ENCODE peak calls at places on chromosome 12, in seven cellular contexts. Q is heart right ventricle; F is WTC11; D is activated CD8-positive, alpha-beta T cell treated with anti-CD3 and anti-CD28 coated beads for 36 hours; P is pancreas; V is PC-3; L is IMR-90. B is an unnamed sample.

GRCh38 chr12:116861331-116861730 is 19.9 kb downstream of the HRK start:
- ATAC-seq in V (peak; percentile 58), D (peak; percentile 94), L (peak; percentile 87), Q (peak; percentile 84), P (peak; percentile 70), F (no peak), B (no peak)

GRCh38 chr12:131136539-131136872 is 182.8 kb downstream of the ADGRD1 start:
- ATAC-seq in V (no peak), D (no peak), P (no peak), Q (no peak), F (no peak), L (no peak), B (no peak)

GRCh38 chr12:57454566-57455373 is at the start of gene INHBE:
- ATAC-seq in L (peak; percentile 50), D (no peak), Q (no peak), F (peak; percentile 31), P (no peak), V (no peak), B (no peak)

GRCh38 chr12:93727195-93727811 is 50.1 kb downstream of the CRADD start:
- ATAC-seq in D (no peak), V (no peak), L (no peak), P (peak; percentile 75), F (peak; percentile 56), Q (peak; percentile 81), B (peak; percentile 53)

GRCh38 chr12:113815031-113815430 is 151.1 kb downstream of the RBM19 start:
- ATAC-seq in F (no peak), L (no peak), P (no peak), Q (no peak), D (no peak), V (peak; percentile 77), B (no peak)

GRCh38 chr12:89344043-89344861 is 8.0 kb downstream of the DUSP6 start:
- ATAC-seq in D (no peak), Q (no peak), F (no peak), L (no peak), V (no peak), P (peak; percentile 32), B (no peak)

GRCh38 chr12:25283006-25283405 is 32.3 kb upstream of the KRAS start:
- ATAC-seq in P (no peak), D (no peak), L (peak; percentile 73), F (no peak), V (no peak), Q (no peak), B (peak; percentile 63)

GRCh38 chr12:32265461-32265860 is 133.9 kb upstream of the FGD4 start:
- ATAC-seq in F (no peak), V (no peak), P (no peak), L (no peak), D (no peak), Q (no peak), B (no peak)

GRCh38 chr12:10771132-10771733 is 31.2 kb downstream of the TAS2R7 start:
- ATAC-seq in V (peak; percentile 46), P (peak; percentile 80), F (no peak), Q (no peak), L (peak; percentile 86), D (peak; percentile 58), B (no peak)

DNA sequence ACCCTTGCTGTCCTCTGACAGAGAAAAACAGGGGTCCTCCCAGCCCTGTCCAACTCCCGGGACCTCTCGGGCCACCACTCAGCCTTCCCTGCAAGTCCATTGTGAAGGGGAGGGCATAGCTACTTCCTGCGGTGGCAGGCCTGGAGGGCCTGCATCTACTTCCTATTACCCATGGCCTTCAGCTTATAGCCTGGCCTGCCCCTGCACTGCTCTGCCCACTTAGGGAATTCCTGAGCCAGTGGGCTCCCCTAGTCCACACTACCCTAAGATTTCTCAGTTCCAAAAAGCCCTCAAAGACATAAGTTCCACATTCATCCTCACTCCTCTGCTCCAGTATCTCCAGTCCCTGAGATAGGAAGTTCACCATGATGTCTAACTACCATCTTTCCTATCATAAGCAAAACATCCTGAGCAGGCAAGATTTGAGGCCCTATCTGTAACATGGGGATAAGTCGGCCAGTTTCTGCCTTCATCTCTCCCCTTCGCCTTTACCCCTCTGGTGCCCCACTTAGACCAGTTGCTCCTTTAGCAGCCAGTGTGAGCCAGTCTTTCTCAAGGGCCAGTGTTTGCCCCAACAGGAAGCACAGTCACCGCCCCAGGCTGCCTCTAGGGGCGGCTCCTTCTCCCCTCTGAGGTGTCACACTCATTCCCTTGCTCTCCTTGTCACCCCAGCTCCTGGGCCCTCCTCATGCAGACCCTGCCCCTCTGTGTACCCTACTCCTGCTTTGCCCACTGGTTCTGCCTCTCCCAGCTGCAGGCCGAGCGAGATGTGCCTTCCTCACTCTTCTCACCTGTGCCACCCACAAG is 10.9 kb downstream of the HDAC7 start:
- ATAC-seq in D (peak; percentile 48), F (peak; percentile 1), P (no peak), L (no peak), Q (no peak), V (peak; percentile 19), B (no peak)
- TF ChIP-seq CTCF in D (peak; percentile 62), F (no peak), P (no peak), L (peak; percentile 16), Q (no peak), V (peak; percentile 27), B (no peak)

GRCh38 chr12:66166561-66166960 is 3.2 kb downstream of the TMBIM4 start:
- ATAC-seq in L (no peak), F (no peak), D (no peak), Q (no peak), V (no peak), P (no peak), B (no peak)

GRCh38 chr12:66170606-66171005 is 810 bp upstream of the TMBIM4 start:
- ATAC-seq in F (no peak), L (no peak), D (no peak), P (no peak), Q (no peak), V (no peak), B (no peak)

GRCh38 chr12:66168410-66168809 is 1.4 kb downstream of the TMBIM4 start:
- ATAC-seq in Q (no peak), L (no peak), V (no peak), F (no peak), P (no peak), D (no peak), B (no peak)

GRCh38 chr12:66165141-66165540 is 4.7 kb downstream of the TMBIM4 start:
- ATAC-seq in L (no peak), V (no peak), P (no peak), Q (no peak), D (no peak), F (no peak), B (no peak)

GRCh38 chr12:66169221-66170170 is at the start of gene TMBIM4:
- ATAC-seq in Q (peak; percentile 98), V (peak; percentile 85), D (peak; percentile 83), P (peak; percentile 96), L (peak; percentile 92), F (peak; percentile 99), B (peak; percentile 96)
- TF ChIP-seq CTCF in Q (peak; percentile 85), V (peak; percentile 61), D (peak; percentile 18), P (peak; percentile 30), L (peak; percentile 34), F (no peak), B (peak; percentile 75)

GRCh38 chr12:53062011-53062961 is 12.4 kb downstream of the TNS2 start:
- ATAC-seq in D (no peak), V (no peak), L (no peak), P (no peak), Q (no peak), F (no peak), B (no peak)

GRCh38 chr12:53060064-53060720 is 10.3 kb downstream of the TNS2 start:
- ATAC-seq in Q (no peak), D (no peak), L (no peak), V (no peak), P (no peak), F (no peak), B (no peak)

GRCh38 chr12:53060721-53061276 is 10.9 kb downstream of the TNS2 start:
- ATAC-seq in F (no peak), Q (no peak), V (no peak), P (peak; percentile 29), D (no peak), L (no peak), B (no peak)

GRCh38 chr12:53062977-53063707 is 13.3 kb downstream of the TNS2 start:
- ATAC-seq in Q (no peak), L (no peak), D (no peak), P (no peak), F (no peak), V (no peak), B (no peak)

GRCh38 chr12:53061404-53062010 is 11.6 kb downstream of the TNS2 start:
- ATAC-seq in D (peak; percentile 57), L (no peak), V (peak; percentile 60), Q (no peak), F (peak; percentile 76), P (peak; percentile 82), B (no peak)
- TF ChIP-seq CTCF in D (peak; percentile 11), L (no peak), V (peak; percentile 77), Q (no peak), F (no peak), P (no peak), B (no peak)

GRCh38 chr12:132525833-132526455 is 36.0 kb downstream of the FBRSL1 start:
- ATAC-seq in L (no peak), V (no peak), D (no peak), P (no peak), F (peak; percentile 15), Q (peak; percentile 25), B (no peak)
- TF ChIP-seq CTCF in L (no peak), V (no peak), D (no peak), P (no peak), F (no peak), Q (no peak), B (no peak)

GRCh38 chr12:96401061-96401871 is 1.0 kb upstream of the CDK17 start:
- ATAC-seq in Q (peak; percentile 21), V (peak; percentile 29), P (peak; percentile 35), L (peak; percentile 12), D (peak; percentile 21), F (no peak), B (peak; percentile 2)

GRCh38 chr12:96400631-96401060 is 407 bp upstream of the CDK17 start:
- ATAC-seq in D (peak; percentile 6), P (peak; percentile 40), L (peak; percentile 12), Q (peak; percentile 35), F (no peak), V (peak; percentile 30), B (peak; percentile 42)

GRCh38 chr12:96398422-96399080 is 1.7 kb downstream of the CDK17 start:
- ATAC-seq in F (no peak), L (no peak), Q (peak; percentile 49), D (no peak), P (no peak), V (no peak), B (no peak)

GRCh38 chr12:96399081-96399918 is 939 bp downstream of the CDK17 start:
- ATAC-seq in V (peak; percentile 47), P (peak; percentile 60), Q (peak; percentile 77), F (peak; percentile 13), D (peak; percentile 43), L (peak; percentile 48), B (peak; percentile 61)

DNA sequence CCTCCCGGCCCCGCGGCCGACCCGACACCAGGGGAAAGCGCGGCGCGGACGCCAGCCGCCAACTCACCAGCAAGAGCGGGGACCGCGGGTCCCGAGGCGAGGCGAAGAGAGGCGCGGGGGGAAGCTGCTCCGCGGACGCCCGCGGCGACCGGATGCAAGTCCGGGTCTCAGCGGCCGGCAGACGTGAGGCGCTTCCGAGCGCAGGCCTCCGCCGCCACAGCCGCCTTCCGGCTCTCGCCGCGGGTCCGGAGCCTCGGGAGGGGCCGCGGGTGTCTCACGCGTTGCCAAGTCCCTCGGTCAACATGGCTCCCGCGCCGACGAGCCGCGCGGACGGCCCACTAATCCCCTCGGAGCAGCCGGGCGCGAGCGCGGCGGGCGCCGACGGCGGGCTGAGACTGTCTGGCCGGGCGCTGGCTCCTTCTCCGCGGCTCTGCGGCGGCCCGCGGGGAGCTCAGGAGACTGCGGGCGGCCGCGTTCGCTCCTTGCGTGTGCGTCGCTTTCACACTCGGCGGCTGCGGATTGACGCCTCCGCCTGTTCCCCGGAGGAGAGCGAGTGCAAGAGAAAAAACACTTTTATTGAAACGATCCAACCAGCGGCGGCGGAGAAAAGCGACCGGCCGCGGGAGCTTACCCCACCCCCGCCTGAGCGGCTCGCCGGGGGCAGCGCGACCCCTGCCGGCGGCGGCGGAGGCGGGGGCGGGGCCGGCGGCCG is at the start of gene CDK17:
- ATAC-seq in D (peak; percentile 66), L (peak; percentile 82), F (peak; percentile 74), P (peak; percentile 85), Q (peak; percentile 82), V (peak; percentile 65), B (peak; percentile 91)
- TF ChIP-seq CTCF in D (no peak), L (peak; percentile 59), F (no peak), P (no peak), Q (peak; percentile 75), V (peak; percentile 16), B (peak; percentile 3)

B was measured in gastroesophageal sphincter.